ENCODE peak calls at places on chromosomes 7 and 10, in seven cellular contexts. Q is COR-L47, J is cerebellar cortex, P is posterior cingulate gyrus, L is NB4, H is cardiac fibroblast, Y is NCI-H460. F is an unnamed sample.
A peak's percentile ranks its signal among the peaks of the same experiment; 100 is the strongest.

GRCh38 chr7:156236181-156236889 is 404.2 kb upstream of the RNF32 start:
- DNase-seq in J (no peak), L (no peak), Q (no peak), Y (no peak), H (no peak), P (no peak), F (no peak)

GRCh38 chr7:45698527-45699309 is 124.5 kb downstream of the ADCY1 start:
- DNase-seq in H (no peak), J (no peak), Q (no peak), L (no peak), Y (no peak), P (no peak), F (no peak)

GRCh38 chr10:11263039-11263345 is 245.3 kb downstream of the CELF2 start:
- DNase-seq in J (no peak), P (no peak), Y (no peak), L (no peak), H (no peak), Q (no peak), F (no peak)

GRCh38 chr10:94320285-94320914 is 42.3 kb downstream of the NOC3L start:
- DNase-seq in H (peak; percentile 75), Y (peak; percentile 70), P (peak; percentile 63), L (peak; percentile 72), J (peak; percentile 63), Q (no peak), F (peak; percentile 1)

GRCh38 chr10:72426982-72427381 is 72.3 kb upstream of the DNAJB12 start:
- DNase-seq in Y (no peak), J (peak; percentile 98), H (no peak), P (no peak), L (no peak), Q (no peak), F (no peak)

GRCh38 chr7:97001656-97002554 is 3.4 kb upstream of the DLX6 start:
- DNase-seq in Y (no peak), J (no peak), P (no peak), Q (no peak), L (no peak), H (no peak), F (no peak)

GRCh38 chr10:86597306-86597705 is 57.0 kb upstream of the OPN4 start:
- DNase-seq in P (no peak), L (no peak), J (no peak), Y (no peak), Q (no peak), H (no peak), F (no peak)

GRCh38 chr10:69362471-69362954 is 54.2 kb downstream of the TACR2 start:
- DNase-seq in L (no peak), H (peak; percentile 91), Y (peak; percentile 20), Q (no peak), J (no peak), P (no peak), F (no peak)

GRCh38 chr10:124106241-124106905 is 13.0 kb upstream of the CHST15 start:
- DNase-seq in L (no peak), P (no peak), J (no peak), Y (peak; percentile 60), H (peak; percentile 63), Q (no peak), F (no peak)

GRCh38 chr10:61097026-61097425 is 153.0 kb upstream of the RHOBTB1 start:
- DNase-seq in Q (no peak), Y (no peak), H (peak; percentile 9), L (no peak), P (no peak), J (no peak), F (no peak)

GRCh38 chr7:105268056-105268455 is 120.7 kb downstream of the SRPK2 start:
- DNase-seq in Q (no peak), P (no peak), Y (no peak), L (peak; percentile 37), J (peak; percentile 59), H (peak; percentile 86), F (no peak)

GRCh38 chr7:48087349-48087748 is 1.7 kb upstream of the UPP1 start:
- DNase-seq in Q (no peak), L (peak; percentile 65), Y (peak; percentile 69), H (peak; percentile 93), P (no peak), J (no peak), F (no peak)

GRCh38 chr7:148028165-148028564 is 562.4 kb upstream of the C7orf33 start:
- DNase-seq in Y (no peak), Q (no peak), L (no peak), J (no peak), P (no peak), H (no peak), F (no peak)

F was measured in caudate nucleus.